ENCODE peak calls at places on chromosome 7, in four cellular contexts. B is endothelial cell of umbilical vein, C is GM12878, S is K562. H is an unnamed sample.
A peak's percentile ranks its signal among the peaks of the same experiment; 100 is the strongest.

GRCh38 chr7:104934665-104935064 is 79.3 kb upstream of the KMT2E start:
- DNase-seq in B (no peak), C (no peak), S (no peak), H (no peak)

GRCh38 chr7:157795199-157795598 is 458.4 kb downstream of the DNAJB6 start:
- DNase-seq in C (no peak), S (no peak), B (no peak), H (no peak)

GRCh38 chr7:6183006-6183405 is 89.4 kb downstream of the CYTH3 start:
- DNase-seq in B (no peak), S (no peak), C (no peak), H (no peak)

GRCh38 chr7:135508853-135509588 is 881 bp downstream of the CNOT4 start:
- DNase-seq in B (peak; percentile 67), C (peak; percentile 13), S (peak; percentile 70), H (peak; percentile 20)

GRCh38 chr7:74182453-74183090 is 8.4 kb downstream of the EIF4H start:
- DNase-seq in S (no peak), B (no peak), C (no peak), H (no peak)

GRCh38 chr7:66542528-66543373 is 85.9 kb upstream of the KCTD7 start:
- DNase-seq in C (no peak), S (peak; percentile 37), B (no peak), H (peak; percentile 48)

GRCh38 chr7:37418381-37418780 is 30.3 kb downstream of the ELMO1 start:
- DNase-seq in S (no peak), B (no peak), C (no peak), H (no peak)

GRCh38 chr7:117014099-117014656 is 60.9 kb downstream of the ST7 start:
- DNase-seq in B (no peak), C (no peak), S (peak; percentile 64), H (no peak)

GRCh38 chr7:78151229-78151628 is 352.7 kb downstream of the PHTF2 start:
- DNase-seq in C (no peak), B (no peak), S (no peak), H (peak; percentile 86)

GRCh38 chr7:36366005-36366583 is 23.6 kb upstream of the ANLN start:
- DNase-seq in C (no peak), B (no peak), S (no peak), H (no peak)

GRCh38 chr7:33220231-33220630 is 90.9 kb downstream of the BBS9 start:
- DNase-seq in C (no peak), S (no peak), B (no peak), H (no peak)

GRCh38 chr7:127840552-127840951 is 188.6 kb downstream of the SND1 start:
- DNase-seq in S (no peak), B (no peak), C (no peak), H (no peak)

GRCh38 chr7:151346180-151346769 is 4.7 kb downstream of the NUB1 start:
- DNase-seq in S (no peak), B (no peak), C (no peak), H (no peak)

GRCh38 chr7:84746347-84746746 is 440.5 kb downstream of the SEMA3D start:
- DNase-seq in S (no peak), B (no peak), C (no peak), H (peak; percentile 22)

GRCh38 chr7:127588019-127588696 is at the start of gene ARF5:
- DNase-seq in C (no peak), B (peak; percentile 90), S (peak; percentile 93), H (peak; percentile 72)

GRCh38 chr7:27122075-27122910 is 8.3 kb downstream of the HOXA4 start:
- DNase-seq in C (no peak), S (no peak), B (no peak), H (peak; percentile 41)

GRCh38 chr7:41346878-41347277 is 356.0 kb downstream of the INHBA start:
- DNase-seq in C (no peak), S (no peak), B (no peak), H (no peak)

GRCh38 chr7:22943997-22944396 is 69.9 kb downstream of the HYCC1 start:
- DNase-seq in B (no peak), S (peak; percentile 6), C (no peak), H (peak; percentile 95)

GRCh38 chr7:136116186-136116585 is 139.0 kb upstream of the MTPN start:
- DNase-seq in S (no peak), C (no peak), B (no peak), H (no peak)

GRCh38 chr7:127733976-127734375 is 82.0 kb downstream of the SND1 start:
- DNase-seq in C (no peak), B (no peak), S (no peak), H (peak; percentile 17)

GRCh38 chr7:117781707-117782106 is 91.5 kb downstream of the CTTNBP2 start:
- DNase-seq in B (no peak), S (no peak), C (no peak), H (peak; percentile 62)

DNA sequence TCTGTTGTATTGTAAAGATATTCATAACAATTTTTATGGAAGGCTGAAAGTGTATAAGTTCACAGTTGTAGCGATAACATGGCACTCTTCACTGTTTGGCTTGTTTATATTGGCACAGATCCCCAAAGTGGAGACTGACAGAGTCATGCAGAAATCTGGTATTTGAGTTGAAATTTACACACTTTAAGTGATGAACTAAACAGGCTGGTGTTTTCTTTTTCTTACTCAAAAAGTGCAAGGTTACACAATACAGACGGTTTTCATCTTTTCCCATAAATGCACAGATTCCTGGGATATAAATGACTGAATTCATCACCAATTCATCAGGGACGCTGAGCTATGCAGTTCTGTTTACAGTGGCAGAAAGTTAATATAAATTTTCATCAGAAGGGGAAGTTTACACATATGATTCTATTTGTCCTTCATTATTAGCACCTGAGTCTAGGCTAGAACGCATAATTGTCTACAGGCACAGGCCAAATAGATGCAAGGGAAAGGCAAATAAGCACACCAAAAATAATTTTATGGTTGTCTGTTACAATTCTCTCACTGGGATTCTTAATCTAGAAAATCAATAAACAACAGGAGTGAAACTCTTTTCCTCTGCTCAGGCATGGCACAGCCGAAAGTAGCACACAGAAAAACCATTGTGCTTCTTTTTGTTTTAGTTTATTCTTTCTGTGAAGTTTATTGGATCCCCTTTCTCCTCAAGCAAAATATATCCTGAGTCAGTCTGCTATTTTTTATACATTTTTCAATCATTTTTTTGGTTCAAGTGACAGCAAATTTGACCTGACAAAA is 88.0 kb downstream of the FOXP2 start:
- DNase-seq in C (no peak), S (no peak), B (peak; percentile 84), H (peak; percentile 16)
- TF ChIP-seq FOS in C (no peak), S (no peak), B (no peak), H (no peak)

DNA sequence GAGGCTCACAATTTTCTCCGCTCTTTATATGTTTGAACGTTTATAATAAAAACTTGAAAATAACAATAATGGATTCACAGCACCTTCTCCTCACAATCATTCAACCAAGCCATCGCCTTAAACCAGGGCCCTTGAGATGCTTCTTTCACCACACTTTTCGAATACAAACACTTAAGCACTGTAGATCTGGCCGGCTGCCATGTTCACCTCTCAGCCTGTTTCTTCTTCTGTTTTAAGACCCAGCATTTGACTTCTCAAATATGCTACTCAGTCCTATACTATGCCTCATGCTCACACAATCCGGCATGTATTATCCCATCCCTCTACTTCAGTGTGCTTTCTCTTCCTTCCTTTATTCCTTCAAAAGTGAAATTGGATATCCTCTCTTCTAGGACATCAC is 280.6 kb downstream of the TFEC start:
- DNase-seq in C (no peak), S (no peak), B (no peak), H (peak; percentile 0)
- H3K4me2 ChIP-seq in C (no peak overlapping the region), S (no peak overlapping the region), B (no peak overlapping the region), H (no peak overlapping the region)

GRCh38 chr7:139304517-139304916 is 36.6 kb upstream of the FMC1 start:
- DNase-seq in S (no peak), B (no peak), C (no peak), H (no peak)

GRCh38 chr7:139297795-139298194 is 43.3 kb upstream of the FMC1 start:
- DNase-seq in B (peak; percentile 9), C (no peak), S (no peak), H (peak; percentile 2)

GRCh38 chr7:139294951-139295555 is 46.1 kb upstream of the FMC1 start:
- DNase-seq in S (no peak), C (no peak), B (no peak), H (no peak)

GRCh38 chr7:139299296-139299695 is 41.8 kb upstream of the FMC1 start:
- DNase-seq in C (no peak), S (no peak), B (no peak), H (no peak)

GRCh38 chr7:139300390-139300789 is 40.7 kb upstream of the FMC1 start:
- DNase-seq in S (no peak), B (peak; percentile 30), C (no peak), H (peak; percentile 30)
- H3K4me3 ChIP-seq in S (no peak overlapping the region), B (no peak overlapping the region), C (no peak overlapping the region), H (no peak overlapping the region)

GRCh38 chr7:137480824-137481365 is 137.4 kb upstream of the PTN start:
- DNase-seq in B (no peak), S (no peak), C (no peak), H (no peak)

GRCh38 chr7:137484326-137484725 is 140.8 kb upstream of the PTN start:
- DNase-seq in B (no peak), C (no peak), S (no peak), H (peak; percentile 24)

GRCh38 chr7:137476937-137477336 is 133.4 kb upstream of the PTN start:
- DNase-seq in B (no peak), C (no peak), S (no peak), H (peak; percentile 59)

GRCh38 chr7:137482466-137482865 is 138.9 kb upstream of the PTN start:
- DNase-seq in C (no peak), B (no peak), S (no peak), H (no peak)

GRCh38 chr7:137480401-137480800 is 136.9 kb upstream of the PTN start:
- DNase-seq in S (no peak), B (no peak), C (no peak), H (no peak)
- TF ChIP-seq FOS in S (no peak), B (no peak), C (no peak), H (no peak)

DNA sequence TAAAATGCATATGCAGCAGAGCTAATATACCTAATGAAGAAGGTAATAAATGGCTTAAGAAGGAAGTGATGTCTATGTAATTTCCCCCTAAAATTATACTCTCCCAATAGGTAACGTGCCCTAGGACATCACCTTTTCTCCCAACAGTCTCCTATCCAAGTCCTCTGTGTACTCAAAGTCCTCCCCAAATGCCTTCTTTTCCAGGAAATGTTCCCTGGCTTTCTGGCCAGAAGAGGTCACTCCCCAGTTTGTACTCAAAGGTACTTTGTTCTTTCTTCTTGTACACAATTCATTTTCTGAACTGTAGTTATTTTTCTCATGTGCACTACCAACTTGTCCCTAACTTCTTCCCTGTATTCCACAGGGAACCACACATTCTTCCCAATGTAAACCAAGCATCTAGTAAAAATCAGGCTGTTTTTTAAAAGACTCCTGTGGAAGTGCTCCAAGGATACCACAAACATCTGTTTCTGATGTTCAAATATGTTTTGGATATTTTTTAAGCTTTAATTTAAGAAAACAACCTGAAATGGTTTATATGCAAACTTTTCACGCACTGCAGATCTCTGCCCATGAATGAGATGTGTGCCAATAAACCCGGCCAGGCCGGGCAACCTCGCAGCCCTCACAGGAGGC is 262.3 kb upstream of the KLF14 start:
- DNase-seq in B (no peak), S (no peak), C (no peak), H (no peak)
- H3K4me2 ChIP-seq in B (no peak overlapping the region), S (no peak overlapping the region), C (peak overlapping the region; percentile 21), H (peak overlapping the region; percentile 23)

GRCh38 chr7:712601-713457 is 13.7 kb upstream of the DNAAF5 start:
- DNase-seq in S (no peak), C (no peak), B (no peak), H (no peak)

GRCh38 chr7:713488-714230 is 12.8 kb upstream of the DNAAF5 start:
- DNase-seq in B (no peak), C (no peak), S (no peak), H (no peak)

GRCh38 chr7:711967-712600 is 14.4 kb upstream of the DNAAF5 start:
- DNase-seq in B (no peak), C (no peak), S (no peak), H (no peak)

GRCh38 chr7:710161-710560 is 16.3 kb upstream of the DNAAF5 start:
- DNase-seq in B (no peak), C (no peak), S (no peak), H (no peak)

GRCh38 chr7:711093-711966 is 15.2 kb upstream of the DNAAF5 start:
- DNase-seq in S (no peak), B (peak; percentile 42), C (no peak), H (no peak)
- H3K4me3 ChIP-seq in S (no peak overlapping the region), B (no peak overlapping the region), C (no peak overlapping the region), H (peak overlapping the region; percentile 52)